ENCODE peak calls at places on chromosome 22, in six cellular contexts. Z is HCT116, I is hepatocyte, P is MM.1S, J is GM23248, A is PC-3. O is an unnamed sample. For H3K9me3, the result is how much of the 10 kb centered on the place peaks cover.

GRCh38 chr22:33891992-33892391 is 28.3 kb downstream of the LARGE1 start:
- DNase-seq in P (no peak), I (no peak), Z (no peak), A (no peak), J (no peak), O (no peak)

GRCh38 chr22:26316732-26317131 is 112.3 kb upstream of the ASPHD2 start:
- DNase-seq in J (no peak), P (no peak), A (no peak), I (no peak), Z (no peak), O (no peak)

GRCh38 chr22:48673806-48674500 is 1153.7 kb downstream of the BRD1 start:
- DNase-seq in Z (no peak), I (no peak), P (no peak), J (no peak), A (no peak), O (no peak)

GRCh38 chr22:38262051-38262795 is 10.6 kb downstream of the TMEM184B start:
- DNase-seq in I (no peak), P (peak), Z (no peak), J (peak), A (peak), O (peak)

GRCh38 chr22:17199131-17199731 is 20.0 kb downstream of the ADA2 start:
- DNase-seq in J (peak), P (no peak), Z (no peak), A (no peak), I (peak), O (peak)

GRCh38 chr22:24455039-24455438 is 27.6 kb downstream of the ADORA2A start:
- DNase-seq in J (no peak), A (no peak), Z (no peak), I (no peak), P (no peak), O (no peak)

GRCh38 chr22:29470159-29470855 is 9.7 kb upstream of the NEFH start:
- DNase-seq in J (peak), P (peak), I (peak), A (no peak), Z (peak), O (peak)

GRCh38 chr22:31425331-31426050 is 26.1 kb downstream of the DRG1 start:
- DNase-seq in J (peak), Z (no peak), P (no peak), A (no peak), I (no peak), O (no peak)

GRCh38 chr22:42313804-42314581 is 43.5 kb upstream of the TCF20 start:
- DNase-seq in P (peak), A (peak), I (peak), J (no peak), Z (peak), O (peak)

GRCh38 chr22:49334976-49335375 is 492.7 kb downstream of the BRD1 start:
- DNase-seq in Z (no peak), P (no peak), A (no peak), J (no peak), I (no peak), O (no peak)

GRCh38 chr22:29528144-29528543 is 25.4 kb downstream of the THOC5 start:
- DNase-seq in Z (no peak), A (no peak), J (no peak), I (no peak), P (no peak), O (no peak)

GRCh38 chr22:44326549-44326881 is 13.8 kb upstream of the SHISAL1 start:
- DNase-seq in A (no peak), P (no peak), J (peak), Z (no peak), I (no peak), O (no peak)

GRCh38 chr22:29766632-29767288 is at the start of gene ZMAT5:
- DNase-seq in J (peak), A (peak), I (peak), Z (peak), P (peak), O (peak)

GRCh38 chr22:33971561-33971961 is 51.3 kb upstream of the LARGE1 start:
- DNase-seq in P (no peak), A (no peak), I (peak), J (peak), Z (no peak), O (peak)

GRCh38 chr22:29312218-29313125 is 3.0 kb downstream of the RASL10A start:
- DNase-seq in Z (no peak), I (no peak), J (no peak), P (no peak), A (no peak), O (no peak)

GRCh38 chr22:31752096-31752847 is 1.5 kb upstream of the DEPDC5 start:
- DNase-seq in P (no peak), Z (no peak), I (no peak), A (no peak), J (no peak), O (no peak)

GRCh38 chr22:45604239-45604711 is 67.4 kb upstream of the ATXN10 start:
- DNase-seq in J (peak), I (no peak), A (no peak), Z (no peak), P (no peak), O (no peak)

GRCh38 chr22:40898850-40899357 is 37.0 kb upstream of the DNAJB7 start:
- DNase-seq in J (peak), P (peak), A (peak), Z (peak), I (peak), O (peak)

GRCh38 chr22:44465563-44465962 is 32.5 kb downstream of the RTL6 start:
- DNase-seq in A (no peak), J (no peak), P (no peak), I (no peak), Z (no peak), O (no peak)

GRCh38 chr22:22122348-22123117 is 122.1 kb upstream of the VPREB1 start:
- DNase-seq in P (no peak), I (no peak), J (no peak), A (no peak), Z (no peak), O (no peak)

GRCh38 chr22:38760477-38761201 is 4.8 kb upstream of the SUN2 start:
- DNase-seq in I (no peak), P (no peak), Z (no peak), J (peak), A (no peak), O (peak)

GRCh38 chr22:44645531-44645930 is 56.5 kb upstream of the PRR5 start:
- DNase-seq in I (no peak), Z (no peak), A (no peak), J (no peak), P (no peak), O (no peak)

GRCh38 chr22:26845016-26845728 is 187.8 kb downstream of the MIAT start:
- DNase-seq in P (no peak), I (no peak), J (no peak), Z (no peak), A (no peak), O (no peak)

GRCh38 chr22:46036558-46037408 is 59.8 kb upstream of the WNT7B start:
- DNase-seq in Z (peak), P (peak), I (peak), A (peak), J (peak), O (peak)

GRCh38 chr22:32165692-32166091 is 6.6 kb upstream of the C22orf42 start:
- DNase-seq in Z (no peak), I (peak), A (no peak), P (no peak), J (no peak), O (no peak)

GRCh38 chr22:25068701-25069100 is 116.2 kb downstream of the KIAA1671 start:
- DNase-seq in A (no peak), I (no peak), P (no peak), Z (no peak), J (no peak), O (no peak)

GRCh38 chr22:25364281-25364680 is 144.8 kb downstream of the CRYBB2 start:
- DNase-seq in I (no peak), Z (no peak), J (no peak), P (no peak), A (peak), O (no peak)

GRCh38 chr22:41052661-41053490 is 39.5 kb upstream of the EP300 start:
- DNase-seq in P (no peak), Z (no peak), J (peak), I (peak), A (peak), O (no peak)

GRCh38 chr22:20430101-20430640 is 7.5 kb downstream of the SCARF2 start:
- DNase-seq in A (no peak), J (no peak), P (no peak), Z (no peak), I (no peak), O (no peak)
- TF ChIP-seq EZH2 in A (no peak), J (no peak), P (no peak), Z (no peak), I (no peak), O (no peak)

GRCh38 chr22:36397081-36397766 is 9.5 kb upstream of the MYH9 start:
- DNase-seq in Z (no peak), P (no peak), I (peak), A (peak), J (peak), O (no peak)
- TF ChIP-seq EZH2phosphoT487 in Z (no peak), P (no peak), I (no peak), A (no peak), J (no peak), O (no peak)

GRCh38 chr22:47626428-47627390 is 864.3 kb downstream of the TBC1D22A start:
- DNase-seq in A (peak), P (peak), I (no peak), J (no peak), Z (peak), O (no peak)
- H3K9me3 ChIP-seq in A (under half), P (under half), I (under half), J (under half), Z (under half), O (under half)

DNA sequence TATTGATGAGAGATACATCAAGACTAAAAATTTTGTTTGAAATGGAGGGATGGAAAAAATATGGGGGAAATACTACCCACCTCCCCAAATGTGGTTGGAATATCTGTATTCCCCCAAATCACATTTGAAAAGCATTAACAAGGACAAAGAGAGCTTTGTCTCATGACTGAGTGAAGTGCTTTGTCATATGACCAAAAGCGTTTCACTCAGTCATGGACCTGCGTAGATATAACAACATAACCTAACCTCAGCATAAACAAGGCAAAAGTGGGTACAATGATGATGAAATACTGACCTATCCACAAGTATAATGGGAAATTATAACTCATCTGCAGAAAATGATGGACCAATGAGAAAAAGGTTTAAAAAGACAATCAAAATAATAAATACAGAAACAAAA is 418.3 kb downstream of the TBC1D22A start:
- DNase-seq in P (no peak), A (no peak), Z (no peak), J (no peak), I (no peak), O (no peak)
- TF ChIP-seq EZH2 in P (no peak), A (no peak), Z (no peak), J (no peak), I (no peak), O (no peak)

DNA sequence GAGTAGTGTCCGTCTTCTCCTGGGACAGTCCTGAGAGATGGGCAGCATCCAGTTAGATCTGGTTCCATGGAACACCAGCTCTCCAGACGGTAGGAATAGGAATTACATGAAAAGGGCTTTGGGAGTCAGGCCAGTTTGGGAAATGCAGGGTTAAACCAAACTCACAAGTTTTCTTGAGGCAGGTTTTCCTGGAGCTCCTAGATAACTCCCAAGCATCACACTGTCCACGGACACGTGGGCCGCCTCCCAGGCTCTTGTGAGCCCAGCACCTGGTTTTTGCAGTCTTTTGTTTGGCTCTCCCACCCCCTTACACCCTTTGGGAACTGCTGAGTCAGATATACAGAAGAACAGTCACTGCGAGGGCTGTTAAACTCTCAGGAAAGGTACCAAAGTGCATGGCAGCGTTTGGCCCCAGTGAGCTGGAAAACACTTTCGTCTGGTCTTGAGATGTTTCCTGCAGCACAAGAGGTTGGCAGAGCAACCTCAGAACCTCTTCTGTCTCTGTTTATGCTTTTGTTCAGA is 90.0 kb downstream of the BCR start:
- DNase-seq in P (no peak), A (no peak), Z (no peak), J (no peak), I (no peak), O (peak)
- TF ChIP-seq EZH2phosphoT487 in P (no peak), A (no peak), Z (no peak), J (no peak), I (no peak), O (no peak)

O was measured in neural progenitor cell.